ENCODE peak calls at places on chromosomes 12 and 14, in nine cellular contexts. D is mesothelial cell of epicardium, K is tibial artery, W is mesenchymal stem cell, M is NCI-H345, T is left ventricle myocardium superior, F is GM19239, V is mammary epithelial cell, X is Kasumi-1. I is an unnamed sample.

GRCh38 chr12:69331846-69332684 is 16.1 kb upstream of the LYZ start:
- DNase-seq in T (no peak), K (no peak), X (no peak), W (no peak), M (no peak), D (no peak), V (no peak), F (no peak), I (no peak)

GRCh38 chr14:75646762-75647161 is 13.9 kb downstream of the ERG28 start:
- DNase-seq in W (no peak), K (peak; percentile 65), D (no peak), F (no peak), T (no peak), M (no peak), X (no peak), V (no peak), I (peak; percentile 44)

GRCh38 chr14:97401714-97402113 is 604.5 kb downstream of the VRK1 start:
- DNase-seq in X (no peak), K (no peak), M (no peak), F (no peak), D (no peak), T (no peak), W (no peak), V (no peak), I (no peak)

GRCh38 chr14:67987596-67987995 is 168.0 kb downstream of the RAD51B start:
- DNase-seq in F (no peak), D (no peak), W (peak; percentile 91), K (no peak), X (peak; percentile 67), T (no peak), M (no peak), V (peak; percentile 61), I (peak; percentile 18)

GRCh38 chr14:22500954-22501353 is 88.1 kb downstream of the DAD1 start:
- DNase-seq in X (no peak), T (no peak), F (no peak), M (no peak), W (no peak), V (no peak), D (no peak), K (no peak), I (no peak)

GRCh38 chr14:22185191-22185590 is 403.8 kb downstream of the DAD1 start:
- DNase-seq in W (peak; percentile 54), D (no peak), F (no peak), X (no peak), K (no peak), M (no peak), T (no peak), V (peak; percentile 25), I (no peak)

GRCh38 chr14:97411938-97412612 is 614.9 kb downstream of the VRK1 start:
- DNase-seq in X (no peak), M (no peak), W (no peak), K (no peak), F (no peak), V (no peak), T (no peak), D (no peak), I (no peak)

GRCh38 chr12:12480074-12480473 is 82.6 kb downstream of the DUSP16 start:
- DNase-seq in X (no peak), M (no peak), T (no peak), W (no peak), V (no peak), F (no peak), D (no peak), K (no peak), I (no peak)

GRCh38 chr12:69070319-69071090 is 137.5 kb upstream of the CPM start:
- DNase-seq in F (peak; percentile 46), W (peak; percentile 64), M (peak; percentile 68), K (peak; percentile 47), D (peak; percentile 31), T (no peak), X (peak; percentile 56), V (peak; percentile 50), I (peak; percentile 63)

GRCh38 chr12:109871678-109872314 is 8.5 kb downstream of the GLTP start:
- DNase-seq in D (no peak), K (no peak), M (no peak), T (peak; percentile 36), F (no peak), W (no peak), V (no peak), X (no peak), I (no peak)

GRCh38 chr14:104570869-104571635 is 8.5 kb upstream of the C14orf180 start:
- DNase-seq in W (no peak), M (no peak), D (no peak), V (no peak), X (no peak), K (no peak), F (no peak), T (no peak), I (no peak)

GRCh38 chr14:105528197-105528858 is 1.9 kb downstream of the TMEM121 start:
- DNase-seq in V (peak; percentile 51), F (peak; percentile 99), X (peak; percentile 65), W (peak; percentile 47), K (peak; percentile 64), D (peak; percentile 72), M (peak; percentile 73), T (peak; percentile 91), I (peak; percentile 68)

GRCh38 chr12:103547929-103548328 is 39.1 kb upstream of the STAB2 start:
- DNase-seq in D (no peak), F (no peak), K (no peak), V (no peak), M (peak; percentile 69), T (no peak), W (no peak), X (no peak), I (no peak)

GRCh38 chr12:117261267-117261666 is 71.0 kb upstream of the FBXO21 start:
- DNase-seq in F (no peak), W (no peak), K (no peak), M (no peak), V (peak; percentile 58), X (no peak), T (no peak), D (no peak), I (peak; percentile 11)

GRCh38 chr14:102574840-102575478 is 17.5 kb upstream of the RCOR1 start:
- DNase-seq in F (no peak), M (no peak), K (no peak), T (no peak), D (no peak), X (no peak), V (no peak), W (peak; percentile 51), I (peak; percentile 53)

GRCh38 chr12:131269551-131269950 is 315.8 kb downstream of the ADGRD1 start:
- DNase-seq in M (no peak), X (no peak), F (no peak), T (peak; percentile 0), K (no peak), W (no peak), V (no peak), D (no peak), I (no peak)

GRCh38 chr14:104479901-104480300 is 99.7 kb upstream of the C14orf180 start:
- DNase-seq in T (no peak), W (no peak), F (no peak), V (no peak), D (no peak), K (no peak), X (no peak), M (no peak), I (no peak)

GRCh38 chr14:78291958-78292357 is 121.8 kb downstream of the NRXN3 start:
- DNase-seq in K (no peak), D (no peak), W (no peak), V (no peak), M (no peak), T (no peak), F (peak; percentile 9), X (no peak), I (no peak)

GRCh38 chr14:22517117-22517720 is 71.8 kb downstream of the DAD1 start:
- DNase-seq in V (no peak), X (no peak), T (no peak), M (no peak), K (no peak), D (no peak), W (no peak), F (no peak), I (no peak)

GRCh38 chr14:103207038-103207403 is 83.8 kb downstream of the TNFAIP2 start:
- DNase-seq in K (peak; percentile 91), M (no peak), V (no peak), W (peak; percentile 27), D (no peak), T (peak; percentile 92), F (no peak), X (no peak), I (no peak)

GRCh38 chr12:63068857-63069442 is 82.1 kb downstream of the AVPR1A start:
- DNase-seq in V (peak; percentile 37), D (no peak), F (no peak), M (peak; percentile 34), X (peak; percentile 80), T (no peak), K (no peak), W (peak; percentile 49), I (peak; percentile 42)

GRCh38 chr14:59276235-59276634 is 87.8 kb downstream of the DAAM1 start:
- DNase-seq in D (no peak), M (no peak), F (no peak), V (no peak), K (no peak), T (no peak), W (no peak), X (no peak), I (no peak)

GRCh38 chr12:80230068-80230467 is 130.7 kb downstream of the OTOGL start:
- DNase-seq in W (no peak), T (no peak), D (no peak), M (no peak), X (peak; percentile 63), V (no peak), F (no peak), K (no peak), I (no peak)

GRCh38 chr14:88002421-88002820 is 2.5 kb upstream of the GPR65 start:
- DNase-seq in W (no peak), V (no peak), T (no peak), D (no peak), M (no peak), F (no peak), X (peak; percentile 82), K (no peak), I (no peak)

GRCh38 chr14:102320033-102320660 is 601 bp downstream of the ZNF839 start:
- DNase-seq in W (peak; percentile 73), D (no peak), F (no peak), X (no peak), K (peak; percentile 47), V (peak; percentile 24), T (peak; percentile 66), M (peak; percentile 29), I (peak; percentile 42)

GRCh38 chr12:2648406-2648805 is 146.4 kb upstream of the FKBP4 start:
- DNase-seq in M (no peak), F (no peak), D (no peak), W (no peak), K (no peak), V (no peak), T (no peak), X (no peak), I (no peak)

GRCh38 chr12:68400231-68400829 is 68.2 kb upstream of the MDM1 start:
- DNase-seq in W (no peak), T (no peak), F (no peak), X (no peak), K (no peak), D (no peak), M (peak; percentile 75), V (no peak), I (no peak)

GRCh38 chr12:28742791-28743190 is 406.3 kb upstream of the FAR2 start:
- DNase-seq in V (peak; percentile 35), X (no peak), F (no peak), M (no peak), W (peak; percentile 8), K (no peak), T (no peak), D (no peak), I (peak; percentile 70)

GRCh38 chr14:98174031-98174430 is 1098.0 kb downstream of the BCL11B start:
- DNase-seq in M (no peak), D (no peak), V (no peak), X (no peak), K (no peak), W (no peak), F (no peak), T (no peak), I (no peak)

GRCh38 chr12:38898001-38898684 is 7.2 kb downstream of the CPNE8 start:
- DNase-seq in D (no peak), M (no peak), W (no peak), X (no peak), K (no peak), V (no peak), F (no peak), T (no peak), I (no peak)

GRCh38 chr12:51124504-51124903 is 41.1 kb upstream of the CSRNP2 start:
- DNase-seq in F (no peak), K (no peak), W (no peak), X (no peak), D (no peak), T (no peak), V (no peak), M (no peak), I (no peak)

I was measured in foreskin fibroblast.